ENCODE peak calls at places on chromosomes 2 and 18, in ten cellular contexts. P, V, F, Z, N, X, M, I, W and Y are unnamed samples.

GRCh38 chr2:72157871-72158771 is 10.5 kb upstream of the CYP26B1 start:
- DNase-seq in P (no peak), V (peak; percentile 10), F (peak; percentile 41), Z (no peak), N (no peak), X (no peak), M (peak; percentile 25), I (no peak), W (no peak), Y (no peak)

GRCh38 chr18:8988262-8988871 is 114.1 kb upstream of the NDUFV2 start:
- DNase-seq in P (peak; percentile 43), V (no peak), F (peak; percentile 89), Z (peak; percentile 20), N (peak; percentile 78), X (peak; percentile 34), M (peak; percentile 58), I (peak; percentile 35), W (peak; percentile 46), Y (peak; percentile 73)

GRCh38 chr2:235506997-235507615 is 13.3 kb downstream of the AGAP1 start:
- DNase-seq in P (no peak), V (no peak), F (no peak), Z (no peak), N (no peak), X (no peak), M (no peak), I (no peak), W (no peak), Y (no peak)

GRCh38 chr18:75471850-75472249 is 44.3 kb upstream of the SMIM21 start:
- DNase-seq in P (no peak), V (no peak), F (no peak), Z (no peak), N (no peak), X (no peak), M (no peak), I (no peak), W (no peak), Y (no peak)

GRCh38 chr2:38653715-38654494 is 12.0 kb upstream of the GALM start:
- DNase-seq in P (peak; percentile 42), V (no peak), F (no peak), Z (no peak), N (no peak), X (peak; percentile 50), M (no peak), I (no peak), W (peak; percentile 62), Y (no peak)

GRCh38 chr18:54434453-54434852 is 76.7 kb downstream of the C18orf54 start:
- DNase-seq in P (no peak), V (no peak), F (no peak), Z (no peak), N (no peak), X (no peak), M (no peak), I (no peak), W (no peak), Y (no peak)

GRCh38 chr2:234885884-234886283 is 65.9 kb upstream of the SH3BP4 start:
- DNase-seq in P (no peak), V (no peak), F (no peak), Z (no peak), N (no peak), X (no peak), M (no peak), I (no peak), W (no peak), Y (no peak)

GRCh38 chr2:4499316-4499715 is 795.9 kb downstream of the DCDC2C start:
- DNase-seq in P (no peak), V (no peak), F (no peak), Z (no peak), N (peak; percentile 19), X (no peak), M (no peak), I (no peak), W (no peak), Y (no peak)

GRCh38 chr2:97781981-97782380 is 68.6 kb downstream of the ZAP70 start:
- DNase-seq in P (no peak), V (no peak), F (no peak), Z (no peak), N (no peak), X (peak; percentile 17), M (no peak), I (no peak), W (no peak), Y (no peak)

GRCh38 chr2:100105678-100106054 is 36.7 kb downstream of the AFF3 start:
- DNase-seq in P (no peak), V (no peak), F (no peak), Z (no peak), N (peak; percentile 63), X (no peak), M (no peak), I (no peak), W (no peak), Y (no peak)

GRCh38 chr18:49486959-49487710 is at the start of gene C18orf32:
- DNase-seq in P (peak; percentile 95), V (peak; percentile 98), F (peak; percentile 98), Z (peak; percentile 85), N (peak; percentile 98), X (peak; percentile 96), M (peak; percentile 96), I (no peak), W (peak; percentile 94), Y (peak; percentile 93)

GRCh38 chr18:49486617-49486958 is 446 bp downstream of the C18orf32 start:
- DNase-seq in P (no peak), V (peak; percentile 50), F (no peak), Z (no peak), N (no peak), X (no peak), M (no peak), I (no peak), W (no peak), Y (no peak)

GRCh38 chr18:49490246-49490762 is 3.3 kb upstream of the C18orf32 start:
- DNase-seq in P (peak; percentile 11), V (no peak), F (no peak), Z (no peak), N (no peak), X (no peak), M (no peak), I (no peak), W (no peak), Y (peak; percentile 15)

GRCh38 chr18:49491534-49491856 is 4.5 kb upstream of the C18orf32 start:
- DNase-seq in P (no peak), V (no peak), F (no peak), Z (no peak), N (no peak), X (no peak), M (no peak), I (no peak), W (no peak), Y (no peak)

DNA sequence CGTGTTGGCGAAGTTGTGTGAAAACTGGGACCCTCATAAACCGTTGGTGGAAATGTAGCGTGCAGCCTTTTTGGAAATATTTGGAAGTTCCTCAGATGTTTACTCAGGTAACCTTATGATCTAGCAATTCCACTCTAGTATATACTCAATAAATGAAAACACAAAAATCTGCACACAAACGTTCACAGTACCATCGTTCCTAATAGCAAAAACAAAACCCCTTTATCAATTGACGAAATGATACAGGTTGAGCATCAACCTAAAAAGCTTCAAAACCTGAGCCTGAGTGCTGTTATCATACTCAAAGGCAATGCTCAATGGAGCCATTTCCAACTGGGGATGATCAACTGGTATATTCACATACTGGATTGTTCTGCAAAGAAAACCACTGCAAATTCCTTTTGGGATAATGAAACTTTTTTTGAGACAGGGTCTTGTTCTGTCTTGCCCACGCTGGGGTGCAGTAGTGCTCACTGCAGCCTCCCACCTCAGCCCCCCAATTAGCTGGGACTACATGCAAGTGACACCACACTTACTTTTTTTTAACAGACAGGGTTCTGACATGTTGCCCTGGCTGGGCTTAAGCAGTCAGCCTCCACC is 777 bp upstream of the C18orf32 start:
- DNase-seq in P (no peak), V (no peak), F (no peak), Z (no peak), N (no peak), X (no peak), M (no peak), I (no peak), W (no peak), Y (peak; percentile 22)
- H3K4me3 ChIP-seq in P (peak overlapping the region; percentile 75), V (peak overlapping the region; percentile 87), F (peak overlapping the region; percentile 95), Z (peak overlapping the region; percentile 58), N (no peak overlapping the region), X (peak overlapping the region; percentile 77), M (no peak overlapping the region), I (peak overlapping the region; percentile 91), W (no peak overlapping the region), Y (no peak overlapping the region)

GRCh38 chr2:223055836-223056235 is 3.8 kb downstream of the KCNE4 start:
- DNase-seq in P (no peak), V (peak; percentile 10), F (no peak), Z (no peak), N (no peak), X (no peak), M (no peak), I (no peak), W (peak; percentile 14), Y (peak; percentile 51)
- H3K4me3 ChIP-seq in P (no peak overlapping the region), V (peak overlapping the region; percentile 11), F (no peak overlapping the region), Z (peak overlapping the region; percentile 22), N (no peak overlapping the region), X (no peak overlapping the region), M (no peak overlapping the region), I (no peak overlapping the region), W (no peak overlapping the region), Y (no peak overlapping the region)

DNA sequence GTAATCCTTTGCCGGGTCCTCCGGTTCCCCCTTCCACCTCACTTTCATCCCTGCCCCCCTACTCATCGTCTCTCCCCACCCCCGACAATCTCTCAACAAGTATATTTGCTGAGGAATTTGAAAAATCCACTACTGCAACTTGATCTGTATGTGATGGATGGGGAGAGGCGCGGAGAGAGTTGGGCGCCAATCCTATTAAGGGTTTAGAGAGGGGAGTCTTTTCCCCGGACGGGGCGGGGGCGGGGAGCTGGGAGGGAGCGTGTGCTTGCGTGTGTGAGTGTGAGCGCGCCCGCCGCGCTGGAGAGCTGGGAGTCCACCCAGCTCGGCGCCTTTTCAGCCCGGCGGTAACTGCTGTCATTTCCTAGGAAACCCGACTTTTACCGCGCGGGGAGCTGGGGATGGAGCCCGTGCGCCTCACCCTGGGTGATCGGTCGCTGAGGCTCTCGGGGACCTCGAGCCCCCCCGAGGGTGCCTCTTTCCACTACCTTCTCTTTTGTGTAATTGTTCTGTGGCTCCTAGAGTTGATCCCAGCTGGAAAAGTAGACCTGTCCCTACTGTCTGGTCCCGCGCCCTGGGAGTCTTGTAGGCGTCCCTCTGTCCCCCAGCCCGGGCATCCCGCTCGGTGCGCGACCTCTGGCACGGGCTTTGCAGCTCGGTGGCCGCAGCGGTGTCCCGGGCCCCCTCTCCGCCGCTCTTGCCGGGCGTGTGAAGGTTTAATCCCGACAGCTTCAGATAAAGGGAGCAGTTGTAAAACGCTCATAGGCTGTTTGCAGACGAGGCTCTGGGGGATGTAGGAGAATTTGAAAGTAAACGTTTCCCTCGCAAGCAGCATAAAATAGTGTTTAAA is 1.5 kb downstream of the GLI2 start:
- DNase-seq in P (no peak), V (peak; percentile 97), F (peak; percentile 90), Z (peak; percentile 85), N (peak; percentile 97), X (peak; percentile 5), M (peak; percentile 30), I (no peak), W (no peak), Y (peak; percentile 77)
- H3K4me3 ChIP-seq in P (no peak overlapping the region), V (peak overlapping the region; percentile 88), F (peak overlapping the region; percentile 84), Z (peak overlapping the region; percentile 81), N (peak overlapping the region; percentile 81), X (peak overlapping the region; percentile 14), M (peak overlapping the region; percentile 8), I (peak overlapping the region; percentile 72), W (no peak overlapping the region), Y (peak overlapping the region; percentile 73)

DNA sequence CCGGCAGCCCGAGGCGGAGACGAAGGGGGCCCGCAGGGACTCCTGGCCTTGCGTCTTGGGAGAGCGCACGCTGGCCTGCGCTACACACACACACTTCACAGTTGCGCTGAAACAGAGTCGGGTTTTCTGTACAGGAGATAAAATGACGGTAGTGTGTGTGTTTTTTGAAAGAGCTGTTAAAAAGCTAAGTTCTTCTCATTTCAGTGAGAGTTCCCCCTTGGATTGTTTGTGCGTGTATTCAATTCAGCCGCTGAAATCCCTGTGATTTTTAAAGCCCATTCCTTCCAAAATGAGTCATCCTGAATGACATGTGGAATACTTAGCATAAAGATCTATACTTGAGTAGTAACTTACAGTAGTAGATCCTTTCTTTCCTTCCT is 18.3 kb upstream of the SOX11 start:
- DNase-seq in P (no peak), V (peak; percentile 29), F (no peak), Z (no peak), N (peak; percentile 62), X (no peak), M (no peak), I (no peak), W (no peak), Y (no peak)
- H3K4me3 ChIP-seq in P (no peak overlapping the region), V (no peak overlapping the region), F (peak overlapping the region; percentile 59), Z (peak overlapping the region; percentile 26), N (no peak overlapping the region), X (no peak overlapping the region), M (no peak overlapping the region), I (no peak overlapping the region), W (no peak overlapping the region), Y (no peak overlapping the region)